ENCODE peak calls at places on chromosomes 1 and 21, in seven cellular contexts. W is head of caudate nucleus, U is left colon, Q is skeletal muscle cell, R is T1000, X is tibial nerve, E is ovary. K is an unnamed sample.

GRCh38 chr1:89465201-89465600 is 59.4 kb upstream of the LRRC8B start:
- DNase-seq in X (no peak), E (no peak), U (no peak), R (no peak), W (no peak), Q (no peak), K (no peak)

GRCh38 chr1:245888809-245889208 is 618.3 kb downstream of the SMYD3 start:
- DNase-seq in U (no peak), Q (no peak), W (no peak), R (no peak), X (no peak), E (no peak), K (no peak)

GRCh38 chr1:113307771-113308451 is 82.4 kb upstream of the MAGI3 start:
- DNase-seq in W (no peak), X (no peak), E (no peak), U (no peak), R (no peak), Q (peak), K (no peak)

GRCh38 chr1:153985341-153985912 is 712 bp downstream of the RAB13 start:
- DNase-seq in R (peak), E (peak), X (no peak), W (no peak), Q (peak), U (peak), K (no peak)

GRCh38 chr21:29074783-29075182 is 1.3 kb upstream of the CCT8 start:
- DNase-seq in E (no peak), U (no peak), Q (no peak), X (no peak), R (no peak), W (no peak), K (no peak)

GRCh38 chr1:187157552-187157951 is 328.8 kb downstream of the PLA2G4A start:
- DNase-seq in U (no peak), Q (no peak), R (no peak), E (no peak), W (no peak), X (no peak), K (no peak)

GRCh38 chr1:24709748-24710416 is 35.4 kb upstream of the CLIC4 start:
- DNase-seq in R (no peak), X (no peak), E (no peak), Q (no peak), W (no peak), U (no peak), K (no peak)

GRCh38 chr1:4630561-4630960 is 23.8 kb upstream of the AJAP1 start:
- DNase-seq in X (no peak), R (no peak), U (no peak), E (no peak), Q (no peak), W (no peak), K (no peak)

GRCh38 chr1:229199892-229200291 is 71.0 kb upstream of the RAB4A start:
- DNase-seq in E (no peak), Q (no peak), R (no peak), W (no peak), U (no peak), X (no peak), K (no peak)